ENCODE peak calls at places on chromosomes 1 and 21, in four cellular contexts. A, X, V and E are unnamed samples.

GRCh38 chr21:34639882-34640788 is 25.2 kb upstream of the RCAN1 start:
- DNase-seq in A (no peak), X (peak; percentile 65), V (no peak), E (peak; percentile 47)

GRCh38 chr1:67594764-67595163 is 90.2 kb upstream of the GADD45A start:
- DNase-seq in A (no peak), X (no peak), V (no peak), E (no peak)

GRCh38 chr1:116309090-116309870 is 63.8 kb upstream of the ATP1A1 start:
- DNase-seq in A (no peak), X (no peak), V (no peak), E (no peak)

GRCh38 chr1:184028854-184029623 is 8.5 kb downstream of the COLGALT2 start:
- DNase-seq in A (no peak), X (no peak), V (peak; percentile 47), E (peak; percentile 17)

GRCh38 chr21:44049182-44049581 is 37.1 kb downstream of the TRAPPC10 start:
- DNase-seq in A (no peak), X (no peak), V (no peak), E (no peak)

GRCh38 chr1:202018476-202019234 is 8.3 kb downstream of the ELF3 start:
- DNase-seq in A (no peak), X (no peak), V (no peak), E (no peak)

GRCh38 chr1:29416825-29417557 is 180.7 kb downstream of the PTPRU start:
- DNase-seq in A (no peak), X (no peak), V (no peak), E (peak; percentile 60)

GRCh38 chr1:205325334-205325884 is 3.9 kb upstream of the NUAK2 start:
- DNase-seq in A (no peak), X (peak; percentile 64), V (no peak), E (peak; percentile 75)

GRCh38 chr1:205319081-205320018 is 2.2 kb downstream of the NUAK2 start:
- DNase-seq in A (no peak), X (peak; percentile 44), V (peak; percentile 71), E (peak; percentile 71)

GRCh38 chr1:207032528-207033017 is at the start of gene C1orf116:
- DNase-seq in A (no peak), X (no peak), V (no peak), E (no peak)

GRCh38 chr1:9294910-9295636 is 2.4 kb downstream of the SPSB1 start:
- DNase-seq in A (no peak), X (peak; percentile 55), V (peak; percentile 47), E (peak; percentile 75)

GRCh38 chr1:27634166-27634981 is 611 bp downstream of the FGR start:
- DNase-seq in A (no peak), X (peak; percentile 50), V (peak; percentile 71), E (peak; percentile 61)

GRCh38 chr1:163379801-163380200 is 58.0 kb downstream of the NUF2 start:
- DNase-seq in A (no peak), X (no peak), V (no peak), E (no peak)

GRCh38 chr1:225482489-225482950 is 54.7 kb upstream of the LBR start:
- DNase-seq in A (no peak), X (no peak), V (no peak), E (peak; percentile 72)

GRCh38 chr1:4658643-4659042 is 4.2 kb downstream of the AJAP1 start:
- DNase-seq in A (no peak), X (no peak), V (no peak), E (no peak)

GRCh38 chr1:15900662-15901279 is 53.3 kb downstream of the SPEN start:
- DNase-seq in A (no peak), X (no peak), V (no peak), E (no peak)

GRCh38 chr21:18495553-18495952 is 92.0 kb upstream of the TMPRSS15 start:
- DNase-seq in A (no peak), X (no peak), V (no peak), E (no peak)

GRCh38 chr1:205042911-205043806 is at the start of gene CNTN2:
- DNase-seq in A (no peak), X (no peak), V (no peak), E (peak; percentile 25)

GRCh38 chr1:192474080-192474683 is 101.4 kb upstream of the RGS1 start:
- DNase-seq in A (no peak), X (no peak), V (no peak), E (peak; percentile 79)